ENCODE peak calls at places on chromosomes 16 and 17, in four cellular contexts. B is A549, D is GM12892, T is GM12878. A is an unnamed sample.

GRCh38 chr17:51044964-51045363 is 75.7 kb downstream of the SPAG9 start:
- DNase-seq in B (no peak), D (no peak), T (no peak), A (no peak)

GRCh38 chr16:3183445-3184139 is 4.4 kb upstream of the OR1F1 start:
- DNase-seq in B (no peak), D (no peak), T (no peak), A (no peak)

GRCh38 chr16:78925071-78925714 is 675.3 kb downstream of the MAF start:
- DNase-seq in B (peak; percentile 16), D (peak; percentile 10), T (no peak), A (peak; percentile 3)

GRCh38 chr17:76398523-76399174 is 14.2 kb downstream of the SPHK1 start:
- DNase-seq in B (no peak), D (no peak), T (no peak), A (no peak)

GRCh38 chr16:68377221-68377620 is 66.4 kb downstream of the PRMT7 start:
- DNase-seq in B (no peak), D (no peak), T (no peak), A (no peak)

GRCh38 chr17:50863221-50863843 is 2.8 kb downstream of the TOB1 start:
- DNase-seq in B (no peak), D (no peak), T (no peak), A (peak; percentile 77)

GRCh38 chr16:27444470-27444869 is 42.5 kb downstream of the IL21R start:
- DNase-seq in B (no peak), D (no peak), T (no peak), A (no peak)

GRCh38 chr16:11100239-11100750 is 155.7 kb downstream of the SOCS1 start:
- DNase-seq in B (no peak), D (no peak), T (peak; percentile 74), A (peak; percentile 41)

GRCh38 chr17:59530561-59530960 is 34.8 kb upstream of the DHX40 start:
- DNase-seq in B (no peak), D (no peak), T (no peak), A (no peak)

GRCh38 chr17:49439673-49440571 is 25.2 kb upstream of the PHB1 start:
- DNase-seq in B (no peak), D (peak; percentile 5), T (no peak), A (no peak)

GRCh38 chr17:38672788-38673713 is 1.7 kb downstream of the EPOP start:
- DNase-seq in B (no peak), D (no peak), T (no peak), A (no peak)

GRCh38 chr17:47615766-47616424 is 33.8 kb upstream of the KPNB1 start:
- DNase-seq in B (peak; percentile 41), D (no peak), T (peak; percentile 16), A (peak; percentile 61)

GRCh38 chr17:62163847-62164246 is 98.8 kb upstream of the MED13 start:
- DNase-seq in B (no peak), D (no peak), T (no peak), A (no peak)

GRCh38 chr17:16283705-16284104 is 66.7 kb downstream of the PIGL start:
- DNase-seq in B (no peak), D (no peak), T (no peak), A (no peak)

GRCh38 chr16:19396555-19397011 is 21.1 kb upstream of the TMC5 start:
- DNase-seq in B (no peak), D (no peak), T (no peak), A (peak; percentile 31)

GRCh38 chr16:82360024-82360783 is 190.2 kb upstream of the MPHOSPH6 start:
- DNase-seq in B (no peak), D (no peak), T (no peak), A (no peak)

GRCh38 chr16:6684076-6684673 is 648.5 kb upstream of the RBFOX1 start:
- DNase-seq in B (peak; percentile 3), D (no peak), T (no peak), A (no peak)

GRCh38 chr17:61463068-61463980 is 11.1 kb downstream of the TBX4 start:
- DNase-seq in B (no peak), D (no peak), T (no peak), A (no peak)

GRCh38 chr17:56937688-56938087 is 23.2 kb downstream of the COIL start:
- DNase-seq in B (no peak), D (no peak), T (no peak), A (peak; percentile 18)

GRCh38 chr16:53045554-53046250 is 7.0 kb downstream of the CHD9NB start:
- DNase-seq in B (no peak), D (no peak), T (no peak), A (no peak)

GRCh38 chr16:26952411-26952810 is 114.3 kb upstream of the C16orf82 start:
- DNase-seq in B (no peak), D (no peak), T (no peak), A (no peak)

GRCh38 chr17:40548982-40549680 is 16.1 kb downstream of the CCR7 start:
- DNase-seq in B (peak; percentile 82), D (no peak), T (no peak), A (no peak)

GRCh38 chr17:40552806-40553693 is 12.2 kb downstream of the CCR7 start:
- DNase-seq in B (no peak), D (no peak), T (no peak), A (no peak)

GRCh38 chr17:40551874-40552768 is 13.2 kb downstream of the CCR7 start:
- DNase-seq in B (peak; percentile 95), D (no peak), T (no peak), A (no peak)

GRCh38 chr17:40550608-40551007 is 14.7 kb downstream of the CCR7 start:
- DNase-seq in B (no peak), D (no peak), T (no peak), A (no peak)

DNA sequence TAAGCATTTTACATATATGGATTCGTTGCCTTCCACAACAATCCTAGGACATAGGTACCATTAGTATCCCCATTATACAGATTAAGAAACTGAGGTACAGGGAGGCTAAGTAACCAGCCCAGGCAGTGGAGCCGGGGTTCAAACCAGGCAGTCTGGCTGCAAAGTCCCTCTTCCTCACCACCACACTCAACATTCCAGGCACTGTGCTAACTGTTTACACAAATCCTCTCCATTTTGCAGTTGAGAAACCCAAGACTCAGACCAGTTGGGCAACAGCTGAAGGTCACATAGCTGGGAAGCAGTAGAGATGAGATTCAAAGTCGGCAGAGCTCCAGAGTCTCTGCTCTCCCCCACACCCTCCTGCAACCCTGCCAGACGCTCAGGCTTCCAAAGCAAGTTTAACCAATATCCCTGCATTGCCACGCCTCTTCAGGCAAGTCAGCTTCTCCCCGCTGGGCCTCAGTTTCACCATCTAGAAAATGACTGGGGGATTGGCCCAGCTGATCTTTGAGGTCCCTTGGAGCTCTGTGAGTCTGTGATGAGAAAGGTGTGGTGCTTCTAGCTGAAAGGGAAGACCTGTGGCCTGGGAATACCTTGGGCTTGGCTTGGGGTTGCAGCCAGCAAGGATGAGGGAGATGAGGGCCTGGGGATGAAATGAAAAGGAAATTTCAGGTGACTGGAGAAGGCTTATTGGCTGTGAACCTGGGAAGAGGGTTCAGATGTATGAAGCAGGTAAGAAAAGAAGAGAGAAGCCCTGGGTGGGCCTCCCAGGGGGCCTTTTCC is 14.0 kb downstream of the CCR7 start:
- DNase-seq in B (peak; percentile 91), D (no peak), T (no peak), A (no peak)
- TF ChIP-seq POLR2A in B (no peak), D (no peak), T (peak; percentile 70), A (no peak)

GRCh38 chr16:87372305-87372704 is 11.3 kb downstream of the FBXO31 start:
- DNase-seq in B (no peak), D (no peak), T (no peak), A (no peak)

GRCh38 chr16:87369796-87370719 is 13.5 kb downstream of the FBXO31 start:
- DNase-seq in B (no peak), D (no peak), T (no peak), A (no peak)

GRCh38 chr16:87374313-87374712 is 9.3 kb downstream of the FBXO31 start:
- DNase-seq in B (no peak), D (no peak), T (no peak), A (no peak)

GRCh38 chr16:87369117-87369775 is 14.3 kb downstream of the FBXO31 start:
- DNase-seq in B (no peak), D (no peak), T (no peak), A (no peak)

GRCh38 chr16:87371261-87371866 is 12.2 kb downstream of the FBXO31 start:
- DNase-seq in B (no peak), D (no peak), T (no peak), A (no peak)
- TF ChIP-seq POLR2A in B (no peak), D (no peak), T (no peak), A (no peak)

GRCh38 chr16:366476-366875 is 3.9 kb downstream of the MRPL28 start:
- DNase-seq in B (no peak), D (no peak), T (no peak), A (no peak)

GRCh38 chr16:364091-364490 is 6.2 kb downstream of the MRPL28 start:
- DNase-seq in B (no peak), D (no peak), T (no peak), A (no peak)

GRCh38 chr16:367333-367903 is 2.9 kb downstream of the MRPL28 start:
- DNase-seq in B (no peak), D (no peak), T (no peak), A (no peak)

GRCh38 chr16:363110-364090 is 6.9 kb downstream of the MRPL28 start:
- DNase-seq in B (no peak), D (no peak), T (no peak), A (no peak)

DNA sequence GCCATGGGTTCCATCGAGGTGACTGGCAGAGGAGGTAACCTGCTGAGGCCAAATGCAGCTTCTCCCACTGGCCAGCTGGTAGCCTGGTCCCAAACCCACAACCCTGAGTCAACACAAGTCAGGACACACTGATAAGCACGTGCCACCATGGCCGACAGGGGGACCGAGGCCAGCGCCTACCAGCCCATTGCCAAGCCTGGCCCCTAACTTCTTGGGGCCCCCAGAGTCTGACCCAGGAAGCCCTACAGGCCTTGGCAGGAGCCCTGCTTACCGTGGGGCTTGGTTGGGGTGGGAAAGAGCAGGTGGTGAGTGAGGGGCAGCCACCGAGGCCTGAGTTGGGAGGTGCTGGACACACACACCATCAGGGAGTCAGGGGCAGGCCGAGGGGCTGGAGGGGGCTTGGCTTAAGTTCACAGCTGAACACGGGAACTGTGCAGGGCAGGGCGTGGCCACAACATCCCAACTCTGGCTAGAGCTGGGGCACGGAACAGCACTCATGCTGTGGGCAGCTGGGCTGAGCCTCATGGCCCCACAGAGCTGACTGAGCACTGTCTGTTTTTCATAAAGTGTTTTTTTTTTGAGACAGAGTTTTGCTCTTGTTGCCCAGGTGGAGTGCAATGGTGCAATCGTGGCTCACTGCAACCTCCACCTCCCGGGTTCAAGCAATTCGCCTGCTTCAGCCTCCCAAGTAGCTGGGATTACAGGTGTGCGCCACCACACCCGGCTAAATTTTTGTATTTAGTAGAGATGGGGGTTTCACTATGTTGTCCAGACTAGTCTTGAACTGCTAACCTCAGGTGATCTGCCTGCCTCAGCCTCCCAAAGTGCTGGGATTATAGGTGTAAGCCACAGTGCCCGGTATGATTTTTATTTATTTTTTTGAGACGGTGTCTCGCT is 5.5 kb downstream of the MRPL28 start:
- DNase-seq in B (no peak), D (no peak), T (no peak), A (no peak)
- TF ChIP-seq POLR2A in B (no peak), D (no peak), T (peak; percentile 15), A (no peak)

DNA sequence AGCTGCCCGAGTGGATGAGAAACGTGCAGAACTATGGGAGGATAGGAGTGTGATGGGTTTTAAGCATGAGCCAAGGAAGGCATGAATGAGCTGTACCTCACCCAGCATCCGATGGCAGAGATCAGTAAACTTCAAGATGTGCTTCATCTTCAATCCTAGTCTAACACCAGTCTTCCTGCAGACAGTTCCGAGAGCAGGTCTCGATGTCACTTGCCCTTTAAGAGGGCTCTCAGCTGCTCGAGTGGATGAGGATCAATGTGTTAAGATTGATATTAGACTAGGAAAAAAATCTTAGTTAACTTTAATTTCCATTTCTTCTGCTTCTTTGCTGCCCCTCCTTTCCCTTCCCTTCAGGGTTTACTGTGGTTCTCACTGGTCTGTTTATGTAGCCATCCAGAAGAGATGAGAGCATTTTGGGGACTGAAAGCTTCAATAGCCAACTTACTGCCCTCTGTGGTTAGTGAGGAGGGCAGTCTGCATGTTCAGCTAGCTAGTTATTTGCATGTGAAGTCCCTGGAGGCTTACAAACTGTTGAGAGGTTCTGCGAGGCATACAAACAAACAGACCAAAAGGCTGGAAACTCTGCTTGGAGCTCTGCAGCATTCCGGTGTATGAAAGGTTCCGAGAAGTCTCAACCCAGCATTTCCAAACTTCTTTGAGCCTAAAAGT is 15.3 kb downstream of the KLHL36 start:
- DNase-seq in B (no peak), D (no peak), T (peak; percentile 76), A (no peak)
- TF ChIP-seq POLR2A in B (no peak), D (no peak), T (peak; percentile 18), A (no peak)